ENCODE peak calls at places on chromosomes 2 and 18, in seven cellular contexts. A is kidney epithelial cell, X is tibial nerve, O is SJCRH30, Y is ovary, P is cardiac muscle cell, U is right cardiac atrium. J is an unnamed sample.

GRCh38 chr2:223995569-223995968 is 38.3 kb downstream of the MRPL44 start:
- DNase-seq in A (no peak), X (no peak), O (no peak), Y (no peak), P (no peak), U (no peak), J (no peak)

GRCh38 chr2:171921970-171922229 is 361 bp upstream of the HAT1 start:
- DNase-seq in A (no peak), X (no peak), O (no peak), Y (no peak), P (no peak), U (no peak), J (no peak)

GRCh38 chr18:68840554-68841263 is 42.8 kb downstream of the CCDC102B start:
- DNase-seq in A (peak), X (peak), O (peak), Y (no peak), P (no peak), U (no peak), J (no peak)

GRCh38 chr2:130827502-130828251 is 9.0 kb upstream of the ARHGEF4 start:
- DNase-seq in A (no peak), X (no peak), O (no peak), Y (no peak), P (no peak), U (no peak), J (no peak)

GRCh38 chr2:1656326-1656960 is 87.9 kb downstream of the PXDN start:
- DNase-seq in A (no peak), X (no peak), O (no peak), Y (peak), P (no peak), U (peak), J (no peak)

GRCh38 chr2:147600223-147600622 is 244.6 kb upstream of the ACVR2A start:
- DNase-seq in A (no peak), X (no peak), O (no peak), Y (no peak), P (no peak), U (no peak), J (no peak)

GRCh38 chr2:124001681-124002080 is 23.4 kb upstream of the CNTNAP5 start:
- DNase-seq in A (no peak), X (peak), O (no peak), Y (no peak), P (no peak), U (no peak), J (no peak)

GRCh38 chr18:77131652-77132368 is 773 bp downstream of the MBP start:
- DNase-seq in A (no peak), X (peak), O (no peak), Y (peak), P (peak), U (peak), J (no peak)

GRCh38 chr2:135600915-135601314 is 69.6 kb downstream of the R3HDM1 start:
- DNase-seq in A (no peak), X (no peak), O (no peak), Y (no peak), P (no peak), U (no peak), J (no peak)

GRCh38 chr2:90209806-90210205 is 1518.3 kb downstream of the RPIA start:
- DNase-seq in A (no peak), X (no peak), O (no peak), Y (no peak), P (no peak), U (no peak), J (no peak)

GRCh38 chr2:20139828-20140227 is 85.1 kb downstream of the SDC1 start:
- DNase-seq in A (no peak), X (no peak), O (no peak), Y (no peak), P (no peak), U (no peak), J (no peak)

GRCh38 chr2:226655871-226656270 is 143.7 kb downstream of the IRS1 start:
- DNase-seq in A (no peak), X (no peak), O (no peak), Y (no peak), P (no peak), U (no peak), J (no peak)

GRCh38 chr2:196592331-196592911 is 47.1 kb upstream of the CCDC150 start:
- DNase-seq in A (no peak), X (no peak), O (peak), Y (no peak), P (no peak), U (peak), J (no peak)

GRCh38 chr18:77066689-77067088 is 65.9 kb downstream of the MBP start:
- DNase-seq in A (no peak), X (no peak), O (no peak), Y (no peak), P (no peak), U (peak), J (no peak)

GRCh38 chr18:12376034-12376717 is 851 bp downstream of the AFG3L2 start:
- DNase-seq in A (no peak), X (peak), O (no peak), Y (peak), P (peak), U (peak), J (no peak)

GRCh38 chr18:49206717-49207116 is 253.7 kb downstream of the DYM start:
- DNase-seq in A (no peak), X (no peak), O (no peak), Y (no peak), P (no peak), U (no peak), J (no peak)

GRCh38 chr2:9665903-9666302 is 35.1 kb upstream of the YWHAQ start:
- DNase-seq in A (no peak), X (no peak), O (no peak), Y (no peak), P (no peak), U (no peak), J (no peak)

GRCh38 chr2:210617732-210618330 is 61.4 kb downstream of the CPS1 start:
- DNase-seq in A (peak), X (peak), O (peak), Y (no peak), P (peak), U (no peak), J (no peak)

GRCh38 chr18:45006934-45007333 is 326.2 kb downstream of the SETBP1 start:
- DNase-seq in A (no peak), X (no peak), O (no peak), Y (no peak), P (no peak), U (no peak), J (no peak)

GRCh38 chr2:103512442-103512841 is 750.6 kb downstream of the TMEM182 start:
- DNase-seq in A (no peak), X (no peak), O (no peak), Y (no peak), P (no peak), U (no peak), J (no peak)

GRCh38 chr2:218000137-218000536 is 2.7 kb downstream of the TNS1 start:
- DNase-seq in A (no peak), X (no peak), O (no peak), Y (no peak), P (no peak), U (peak), J (no peak)

GRCh38 chr18:64415218-64415617 is 266.3 kb upstream of the LINC00305 start:
- DNase-seq in A (no peak), X (no peak), O (no peak), Y (no peak), P (no peak), U (no peak), J (no peak)

GRCh38 chr2:176178271-176178806 is 10.1 kb upstream of the HOXD1 start:
- DNase-seq in A (no peak), X (no peak), O (no peak), Y (peak), P (peak), U (no peak), J (no peak)

GRCh38 chr18:3062798-3063563 is 50.0 kb upstream of the LPIN2 start:
- DNase-seq in A (no peak), X (peak), O (peak), Y (peak), P (peak), U (peak), J (peak)

GRCh38 chr2:184091456-184091855 is 506.9 kb upstream of the ZNF804A start:
- DNase-seq in A (no peak), X (no peak), O (no peak), Y (no peak), P (no peak), U (no peak), J (no peak)

GRCh38 chr2:206981739-206982336 is 42.5 kb downstream of the CPO start:
- DNase-seq in A (peak), X (peak), O (peak), Y (peak), P (peak), U (peak), J (peak)

GRCh38 chr18:78925557-78926242 is 53.9 kb upstream of the SALL3 start:
- DNase-seq in A (no peak), X (no peak), O (no peak), Y (no peak), P (no peak), U (peak), J (no peak)

GRCh38 chr2:182642328-182642727 is 73.7 kb upstream of the DNAJC10 start:
- DNase-seq in A (no peak), X (peak), O (peak), Y (no peak), P (peak), U (peak), J (no peak)

DNA sequence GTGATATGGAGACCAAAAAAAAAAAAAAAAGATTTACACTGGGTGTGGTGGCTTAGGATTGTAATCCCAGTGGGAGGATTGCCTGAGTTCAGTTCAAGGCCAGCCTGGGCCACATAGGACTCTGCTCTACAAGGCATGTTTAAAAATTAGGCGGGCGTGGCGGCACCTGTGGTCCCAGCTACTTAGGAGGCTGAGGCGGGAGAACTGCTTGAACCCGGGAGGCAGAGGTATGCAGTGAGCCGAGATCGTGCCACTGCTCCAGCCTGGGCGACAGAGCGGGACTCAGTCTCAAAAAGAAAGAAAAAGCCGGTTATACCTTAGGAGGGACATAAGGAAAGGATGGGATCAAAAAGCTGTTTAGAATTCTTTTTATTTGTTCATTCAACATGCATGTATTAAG is 707 bp upstream of the SPDYA start:
- DNase-seq in A (no peak), X (no peak), O (no peak), Y (no peak), P (no peak), U (peak), J (no peak)
- H3K4me3 ChIP-seq in A (no peak), X (peak), O (no peak), Y (no peak), P (peak), U (peak), J (no peak)

GRCh38 chr2:72924353-72925240 is 7.3 kb downstream of the EMX1 start:
- DNase-seq in A (no peak), X (no peak), O (no peak), Y (no peak), P (peak), U (no peak), J (no peak)
- H3K4me3 ChIP-seq in A (no peak), X (no peak), O (no peak), Y (no peak), P (no peak), U (no peak), J (no peak)

GRCh38 chr2:118842687-118843491 is 4.6 kb downstream of the EN1 start:
- DNase-seq in A (no peak), X (no peak), O (no peak), Y (no peak), P (no peak), U (no peak), J (no peak)
- H3K4me3 ChIP-seq in A (no peak), X (no peak), O (no peak), Y (no peak), P (no peak), U (peak), J (no peak)

GRCh38 chr18:46071615-46071893 is 506 bp downstream of the PSTPIP2 start:
- DNase-seq in A (no peak), X (no peak), O (peak), Y (no peak), P (no peak), U (no peak), J (peak)

GRCh38 chr18:46069524-46069923 is 2.5 kb downstream of the PSTPIP2 start:
- DNase-seq in A (no peak), X (no peak), O (no peak), Y (no peak), P (no peak), U (no peak), J (no peak)

GRCh38 chr18:46070232-46070631 is 1.8 kb downstream of the PSTPIP2 start:
- DNase-seq in A (no peak), X (no peak), O (no peak), Y (no peak), P (no peak), U (no peak), J (no peak)

GRCh38 chr18:46071894-46072867 is at the start of gene PSTPIP2:
- DNase-seq in A (no peak), X (peak), O (peak), Y (peak), P (peak), U (peak), J (peak)

DNA sequence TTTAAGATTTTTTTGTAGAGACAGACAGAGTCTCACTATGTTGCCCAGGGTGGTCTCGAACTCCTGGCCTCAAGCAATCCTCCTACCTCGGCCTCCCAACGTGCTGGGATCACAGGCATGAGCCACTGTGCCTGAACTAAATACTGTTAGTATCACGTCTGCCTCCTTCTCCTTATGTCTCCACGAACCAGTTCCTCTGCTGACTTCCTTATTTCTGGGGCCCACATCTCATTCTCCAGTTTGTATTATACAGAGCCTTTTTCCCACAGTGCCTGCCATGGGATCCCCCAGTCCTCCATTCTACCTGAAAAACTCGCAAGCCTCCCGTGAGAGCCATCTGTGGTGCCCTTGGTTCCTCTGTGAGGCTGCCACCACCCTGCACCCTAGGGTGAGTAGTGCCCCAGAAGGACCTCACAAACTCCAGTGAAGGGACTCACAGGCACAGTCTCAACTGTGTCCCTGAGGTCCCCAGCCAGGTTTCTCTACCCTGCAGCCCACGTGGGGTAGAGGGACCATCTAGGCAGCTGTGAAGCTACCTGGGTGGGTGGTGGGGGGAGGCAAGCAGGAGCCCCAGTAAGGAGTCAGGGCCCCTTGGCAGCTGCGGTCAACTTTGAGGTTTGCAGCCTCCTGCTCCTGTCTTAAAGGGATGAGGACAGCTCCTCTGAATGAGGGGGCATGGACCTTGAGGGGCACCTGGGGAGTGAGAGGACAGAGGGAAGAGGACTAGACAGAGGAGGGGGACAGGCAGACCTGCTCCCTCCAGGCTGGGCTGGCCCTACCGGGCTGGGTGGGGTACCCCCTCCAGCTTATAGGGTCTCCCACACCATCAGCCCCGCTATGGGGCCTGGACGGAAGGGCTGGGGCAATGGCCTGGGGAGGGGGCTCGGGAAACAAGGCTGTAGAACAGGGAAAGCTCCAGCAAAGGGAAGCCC is 1.1 kb downstream of the PSTPIP2 start:
- DNase-seq in A (no peak), X (no peak), O (no peak), Y (no peak), P (no peak), U (no peak), J (no peak)
- H3K4me3 ChIP-seq in A (peak), X (peak), O (peak), Y (peak), P (peak), U (peak), J (peak)